ENCODE peak calls at places on chromosomes 4 and X, in five cellular contexts. One of them, this sample, is unnamed.

GRCh38 chrX:25503826-25504225 is 488.1 kb upstream of the ARX start:
- DNase-seq in left ventricle myocardium inferior: no peak
- DNase-seq in CD4-positive, alpha-beta memory T cell: no peak
- DNase-seq in coronary artery: no peak
- DNase-seq in right lobe of liver: no peak
- DNase-seq in this sample: no peak

GRCh38 chrX:48493890-48494364 is 14.9 kb upstream of the PORCN start:
- DNase-seq in CD4-positive, alpha-beta memory T cell: no peak
- DNase-seq in coronary artery: no peak
- DNase-seq in left ventricle myocardium inferior: no peak
- DNase-seq in right lobe of liver: peak; percentile 27
- DNase-seq in this sample: peak; percentile 19

GRCh38 chrX:45445745-45446412 is 245.2 kb upstream of the DIPK2B start:
- DNase-seq in left ventricle myocardium inferior: no peak
- DNase-seq in right lobe of liver: no peak
- DNase-seq in coronary artery: no peak
- DNase-seq in CD4-positive, alpha-beta memory T cell: no peak
- DNase-seq in this sample: no peak

GRCh38 chrX:45134303-45134702 is 66.4 kb downstream of the DIPK2B start:
- DNase-seq in left ventricle myocardium inferior: peak; percentile 43
- DNase-seq in right lobe of liver: no peak
- DNase-seq in coronary artery: no peak
- DNase-seq in CD4-positive, alpha-beta memory T cell: no peak
- DNase-seq in this sample: peak; percentile 66

GRCh38 chr4:5636766-5637670 is 71.3 kb downstream of the EVC2 start:
- DNase-seq in coronary artery: no peak
- DNase-seq in right lobe of liver: no peak
- DNase-seq in CD4-positive, alpha-beta memory T cell: no peak
- DNase-seq in left ventricle myocardium inferior: no peak
- DNase-seq in this sample: no peak

GRCh38 chr4:140004580-140005314 is 149.2 kb downstream of the MAML3 start:
- DNase-seq in coronary artery: no peak
- DNase-seq in left ventricle myocardium inferior: peak; percentile 39
- DNase-seq in right lobe of liver: peak; percentile 64
- DNase-seq in CD4-positive, alpha-beta memory T cell: no peak
- DNase-seq in this sample: peak; percentile 52

GRCh38 chrX:119105826-119106225 is 21.8 kb downstream of the KIAA1210 start:
- DNase-seq in left ventricle myocardium inferior: no peak
- DNase-seq in coronary artery: no peak
- DNase-seq in right lobe of liver: no peak
- DNase-seq in CD4-positive, alpha-beta memory T cell: no peak
- DNase-seq in this sample: no peak

GRCh38 chr4:55378617-55379467 is 16.9 kb upstream of the TMEM165 start:
- DNase-seq in right lobe of liver: no peak
- DNase-seq in left ventricle myocardium inferior: no peak
- DNase-seq in coronary artery: no peak
- DNase-seq in CD4-positive, alpha-beta memory T cell: no peak
- DNase-seq in this sample: no peak

GRCh38 chr4:8917868-8918783 is 46.5 kb upstream of the HMX1 start:
- DNase-seq in CD4-positive, alpha-beta memory T cell: peak; percentile 42
- DNase-seq in coronary artery: peak; percentile 41
- DNase-seq in right lobe of liver: peak; percentile 75
- DNase-seq in left ventricle myocardium inferior: peak; percentile 44
- DNase-seq in this sample: peak; percentile 27

GRCh38 chr4:176885224-176885623 is 92.5 kb upstream of the VEGFC start:
- DNase-seq in CD4-positive, alpha-beta memory T cell: no peak
- DNase-seq in right lobe of liver: no peak
- DNase-seq in coronary artery: no peak
- DNase-seq in left ventricle myocardium inferior: no peak
- DNase-seq in this sample: no peak
- H3K27ac ChIP-seq in CD4-positive, alpha-beta memory T cell: no peak overlapping the region
- H3K27ac ChIP-seq in right lobe of liver: no peak overlapping the region
- H3K27ac ChIP-seq in coronary artery: no peak overlapping the region
- H3K27ac ChIP-seq in left ventricle myocardium inferior: no peak overlapping the region
- H3K27ac ChIP-seq in this sample: no peak overlapping the region

DNA sequence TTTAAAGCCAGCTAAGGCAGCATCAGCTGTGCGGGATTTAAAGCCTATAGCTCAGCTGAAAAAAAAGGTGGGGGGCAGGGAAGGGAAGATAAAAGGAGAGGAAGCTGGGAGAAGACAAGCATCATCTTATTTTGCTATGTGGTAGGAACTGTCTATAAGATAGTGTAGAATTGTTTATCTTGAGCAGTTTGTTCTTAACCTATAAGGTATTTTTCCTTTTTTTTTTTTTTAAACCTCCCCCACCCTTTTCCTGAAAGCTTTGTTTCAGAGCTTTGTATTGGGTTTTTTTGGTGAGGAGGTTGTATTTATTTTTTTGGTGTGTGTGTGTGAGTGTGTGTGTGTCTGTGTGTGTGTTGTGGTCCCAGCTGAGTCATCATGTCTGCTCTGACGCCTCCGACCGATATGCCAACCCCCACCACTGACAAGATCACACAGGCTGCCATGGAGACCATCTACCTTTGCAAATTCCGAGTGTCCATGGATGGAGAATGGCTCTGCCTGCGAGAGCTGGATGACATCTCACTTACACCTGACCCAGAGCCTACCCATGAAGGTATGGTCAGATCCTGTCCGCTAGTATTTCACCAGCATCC is 531 bp downstream of the RUFY3 start:
- DNase-seq in left ventricle myocardium inferior: no peak
- DNase-seq in CD4-positive, alpha-beta memory T cell: peak; percentile 41
- DNase-seq in coronary artery: no peak
- DNase-seq in right lobe of liver: no peak
- DNase-seq in this sample: no peak
- H3K27ac ChIP-seq in left ventricle myocardium inferior: peak overlapping the region; percentile 71
- H3K27ac ChIP-seq in CD4-positive, alpha-beta memory T cell: no peak overlapping the region
- H3K27ac ChIP-seq in coronary artery: peak overlapping the region; percentile 49
- H3K27ac ChIP-seq in right lobe of liver: no peak overlapping the region
- H3K27ac ChIP-seq in this sample: peak overlapping the region; percentile 86

DNA sequence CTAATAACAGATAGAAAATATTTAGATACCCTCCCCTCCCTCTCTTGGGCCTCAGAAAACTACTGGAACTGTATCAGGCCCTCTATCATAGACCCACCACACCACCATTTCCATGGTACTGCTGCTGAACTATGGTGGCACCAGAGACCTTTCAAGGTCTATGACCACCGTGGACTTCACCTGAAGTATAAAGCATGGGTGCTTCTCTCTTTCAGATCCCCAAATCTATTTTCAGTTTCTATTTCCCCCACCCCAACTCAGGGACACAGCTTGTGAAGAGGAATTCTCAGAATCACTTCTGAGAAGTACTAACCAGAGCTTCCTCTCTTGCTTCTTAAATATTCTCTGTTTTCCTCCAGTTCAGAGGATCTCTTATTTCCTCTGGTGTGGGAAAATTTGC is 840.8 kb upstream of the HTR2C start:
- DNase-seq in left ventricle myocardium inferior: no peak
- DNase-seq in right lobe of liver: no peak
- DNase-seq in coronary artery: no peak
- DNase-seq in CD4-positive, alpha-beta memory T cell: no peak
- DNase-seq in this sample: no peak
- H3K27ac ChIP-seq in left ventricle myocardium inferior: no peak overlapping the region
- H3K27ac ChIP-seq in right lobe of liver: no peak overlapping the region
- H3K27ac ChIP-seq in coronary artery: no peak overlapping the region
- H3K27ac ChIP-seq in CD4-positive, alpha-beta memory T cell: no peak overlapping the region
- H3K27ac ChIP-seq in this sample: no peak overlapping the region

GRCh38 chrX:13747836-13748235 is 13.3 kb downstream of the OFD1 start:
- DNase-seq in coronary artery: no peak
- DNase-seq in right lobe of liver: no peak
- DNase-seq in CD4-positive, alpha-beta memory T cell: peak; percentile 22
- DNase-seq in left ventricle myocardium inferior: peak; percentile 18
- DNase-seq in this sample: no peak
- H3K27ac ChIP-seq in coronary artery: no peak overlapping the region
- H3K27ac ChIP-seq in right lobe of liver: no peak overlapping the region
- H3K27ac ChIP-seq in CD4-positive, alpha-beta memory T cell: no peak overlapping the region
- H3K27ac ChIP-seq in left ventricle myocardium inferior: no peak overlapping the region
- H3K27ac ChIP-seq in this sample: no peak overlapping the region

GRCh38 chr4:1045193-1045594 is 33.8 kb downstream of the FGFRL1 start:
- DNase-seq in coronary artery: no peak
- DNase-seq in left ventricle myocardium inferior: peak; percentile 7
- DNase-seq in CD4-positive, alpha-beta memory T cell: no peak
- DNase-seq in right lobe of liver: peak; percentile 44
- DNase-seq in this sample: no peak
- H3K27ac ChIP-seq in coronary artery: no peak overlapping the region
- H3K27ac ChIP-seq in left ventricle myocardium inferior: no peak overlapping the region
- H3K27ac ChIP-seq in CD4-positive, alpha-beta memory T cell: no peak overlapping the region
- H3K27ac ChIP-seq in right lobe of liver: no peak overlapping the region
- H3K27ac ChIP-seq in this sample: no peak overlapping the region

GRCh38 chrX:65493431-65493830 is 41.2 kb downstream of the LAS1L start:
- DNase-seq in CD4-positive, alpha-beta memory T cell: no peak
- DNase-seq in coronary artery: no peak
- DNase-seq in left ventricle myocardium inferior: no peak
- DNase-seq in right lobe of liver: no peak
- DNase-seq in this sample: no peak
- H3K27ac ChIP-seq in CD4-positive, alpha-beta memory T cell: no peak overlapping the region
- H3K27ac ChIP-seq in coronary artery: no peak overlapping the region
- H3K27ac ChIP-seq in left ventricle myocardium inferior: no peak overlapping the region
- H3K27ac ChIP-seq in right lobe of liver: no peak overlapping the region
- H3K27ac ChIP-seq in this sample: no peak overlapping the region

DNA sequence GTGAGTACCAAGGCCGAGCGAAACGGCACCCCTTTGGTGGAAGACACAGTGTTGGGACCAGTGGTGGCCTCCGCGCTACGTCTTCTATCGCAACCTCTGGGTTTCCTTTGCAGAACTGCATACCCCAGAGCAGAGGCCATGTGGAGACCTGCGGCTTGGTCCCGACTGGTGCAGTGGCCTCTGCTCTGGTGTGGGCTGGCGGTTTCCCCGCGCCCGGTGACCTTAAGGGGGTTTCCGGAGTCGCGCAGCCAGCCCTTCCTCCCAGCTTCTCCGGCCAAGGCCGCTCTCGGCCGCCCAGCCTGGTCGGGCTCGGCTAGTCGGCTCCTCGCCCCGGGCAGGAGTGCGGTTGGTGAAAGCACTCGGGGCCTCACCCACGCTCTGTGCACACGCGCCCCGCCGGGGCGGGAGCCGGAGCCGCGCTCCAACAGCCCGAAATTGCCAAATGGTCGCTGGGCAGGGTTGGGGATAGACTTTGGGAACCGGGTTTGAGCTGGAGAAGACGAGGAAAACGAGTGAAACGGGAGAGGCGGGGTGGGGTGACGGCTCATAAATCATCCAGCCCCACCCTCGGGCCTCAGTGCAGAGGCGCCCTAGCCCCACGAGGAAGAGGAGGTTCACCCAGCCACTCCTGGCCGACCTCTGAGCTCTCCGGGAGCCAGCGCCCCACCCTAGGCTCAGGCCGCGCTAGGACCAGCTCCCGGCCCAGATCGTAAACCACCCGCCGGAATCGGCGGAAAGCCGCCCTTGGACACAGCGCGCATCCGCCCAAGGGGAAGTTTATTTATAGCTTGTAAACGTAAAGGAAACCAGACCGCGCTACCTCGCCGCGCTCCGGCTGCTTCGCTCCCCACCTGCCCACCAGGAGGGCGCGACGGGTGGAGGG is 84.7 kb downstream of the BCOR start:
- DNase-seq in right lobe of liver: peak; percentile 72
- DNase-seq in coronary artery: peak; percentile 80
- DNase-seq in left ventricle myocardium inferior: peak; percentile 70
- DNase-seq in CD4-positive, alpha-beta memory T cell: no peak
- DNase-seq in this sample: no peak
- H3K27ac ChIP-seq in right lobe of liver: peak overlapping the region; percentile 85
- H3K27ac ChIP-seq in coronary artery: peak overlapping the region; percentile 89
- H3K27ac ChIP-seq in left ventricle myocardium inferior: peak overlapping the region; percentile 96
- H3K27ac ChIP-seq in CD4-positive, alpha-beta memory T cell: no peak overlapping the region
- H3K27ac ChIP-seq in this sample: peak overlapping the region; percentile 45

DNA sequence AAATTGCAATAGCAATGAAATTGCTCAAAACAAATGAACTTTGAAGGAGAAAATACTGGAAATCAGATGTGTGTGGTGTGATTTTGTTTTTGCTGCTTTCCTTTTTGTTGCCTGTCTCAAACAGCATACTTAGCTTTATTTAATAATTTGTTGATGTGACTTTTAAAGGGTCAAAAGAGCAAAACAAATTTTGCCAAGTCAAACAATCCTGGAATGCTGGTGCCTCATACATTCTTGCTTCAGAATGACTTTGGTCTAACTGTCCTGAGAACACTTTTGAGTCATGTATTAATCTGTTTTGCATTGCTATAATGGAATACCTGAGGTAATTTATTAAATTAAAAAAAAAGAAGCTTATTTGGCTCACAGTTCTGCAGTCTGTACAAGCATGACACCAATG is 3.4 kb downstream of the PF4V1 start:
- DNase-seq in right lobe of liver: no peak
- DNase-seq in coronary artery: no peak
- DNase-seq in CD4-positive, alpha-beta memory T cell: no peak
- DNase-seq in left ventricle myocardium inferior: no peak
- DNase-seq in this sample: no peak
- H3K27ac ChIP-seq in right lobe of liver: peak overlapping the region; percentile 39
- H3K27ac ChIP-seq in coronary artery: no peak overlapping the region
- H3K27ac ChIP-seq in CD4-positive, alpha-beta memory T cell: no peak overlapping the region
- H3K27ac ChIP-seq in left ventricle myocardium inferior: no peak overlapping the region
- H3K27ac ChIP-seq in this sample: no peak overlapping the region